ENCODE peak calls at places on chromosomes 7 and 10, in eight cellular contexts. One of them, this sample, is unnamed.

GRCh38 chr7:135763261-135763660 is 14.6 kb upstream of the FAM180A start:
- DNase-seq in fibroblast of pulmonary artery: peak
- DNase-seq in AG09319: no peak
- DNase-seq in spleen: no peak
- DNase-seq in body of pancreas: no peak
- DNase-seq in prostate gland: no peak
- DNase-seq in CD8-positive, alpha-beta T cell: no peak
- DNase-seq in endothelial cell: no peak
- DNase-seq in this sample: no peak

GRCh38 chr7:1531979-1532455 is 1.5 kb downstream of the MAFK start:
- DNase-seq in fibroblast of pulmonary artery: peak
- DNase-seq in AG09319: no peak
- DNase-seq in spleen: no peak
- DNase-seq in body of pancreas: no peak
- DNase-seq in prostate gland: peak
- DNase-seq in CD8-positive, alpha-beta T cell: no peak
- DNase-seq in endothelial cell: no peak
- DNase-seq in this sample: no peak

GRCh38 chr7:132604090-132604489 is 27.8 kb upstream of the PLXNA4 start:
- DNase-seq in fibroblast of pulmonary artery: no peak
- DNase-seq in AG09319: no peak
- DNase-seq in spleen: no peak
- DNase-seq in body of pancreas: no peak
- DNase-seq in prostate gland: no peak
- DNase-seq in CD8-positive, alpha-beta T cell: no peak
- DNase-seq in endothelial cell: no peak
- DNase-seq in this sample: no peak

GRCh38 chr7:94417261-94417660 is 22.6 kb downstream of the COL1A2 start:
- DNase-seq in fibroblast of pulmonary artery: no peak
- DNase-seq in AG09319: no peak
- DNase-seq in spleen: no peak
- DNase-seq in body of pancreas: no peak
- DNase-seq in prostate gland: no peak
- DNase-seq in CD8-positive, alpha-beta T cell: no peak
- DNase-seq in endothelial cell: no peak
- DNase-seq in this sample: no peak

GRCh38 chr10:22047812-22048211 is 44.3 kb upstream of the DNAJC1 start:
- DNase-seq in fibroblast of pulmonary artery: no peak
- DNase-seq in AG09319: no peak
- DNase-seq in spleen: no peak
- DNase-seq in body of pancreas: no peak
- DNase-seq in prostate gland: no peak
- DNase-seq in CD8-positive, alpha-beta T cell: no peak
- DNase-seq in endothelial cell: no peak
- DNase-seq in this sample: no peak

GRCh38 chr7:31782411-31782991 is 95.5 kb downstream of the PPP1R17 start:
- DNase-seq in fibroblast of pulmonary artery: peak
- DNase-seq in AG09319: no peak
- DNase-seq in spleen: no peak
- DNase-seq in body of pancreas: peak
- DNase-seq in prostate gland: no peak
- DNase-seq in CD8-positive, alpha-beta T cell: no peak
- DNase-seq in endothelial cell: peak
- DNase-seq in this sample: peak

GRCh38 chr7:123533929-123534382 is 439 bp downstream of the IQUB start:
- DNase-seq in fibroblast of pulmonary artery: no peak
- DNase-seq in AG09319: no peak
- DNase-seq in spleen: no peak
- DNase-seq in body of pancreas: no peak
- DNase-seq in prostate gland: no peak
- DNase-seq in CD8-positive, alpha-beta T cell: peak
- DNase-seq in endothelial cell: no peak
- DNase-seq in this sample: no peak

GRCh38 chr10:81847675-81848074 is 27.3 kb upstream of the NRG3 start:
- DNase-seq in fibroblast of pulmonary artery: no peak
- DNase-seq in AG09319: no peak
- DNase-seq in spleen: no peak
- DNase-seq in body of pancreas: no peak
- DNase-seq in prostate gland: no peak
- DNase-seq in CD8-positive, alpha-beta T cell: no peak
- DNase-seq in endothelial cell: no peak
- DNase-seq in this sample: no peak

GRCh38 chr10:8137726-8138125 is 83.2 kb downstream of the GATA3 start:
- DNase-seq in fibroblast of pulmonary artery: no peak
- DNase-seq in AG09319: no peak
- DNase-seq in spleen: no peak
- DNase-seq in body of pancreas: no peak
- DNase-seq in prostate gland: peak
- DNase-seq in CD8-positive, alpha-beta T cell: no peak
- DNase-seq in endothelial cell: no peak
- DNase-seq in this sample: no peak

GRCh38 chr10:110107887-110108286 is 99.5 kb upstream of the MXI1 start:
- DNase-seq in fibroblast of pulmonary artery: no peak
- DNase-seq in AG09319: no peak
- DNase-seq in spleen: no peak
- DNase-seq in body of pancreas: no peak
- DNase-seq in prostate gland: no peak
- DNase-seq in CD8-positive, alpha-beta T cell: no peak
- DNase-seq in endothelial cell: no peak
- DNase-seq in this sample: no peak

GRCh38 chr10:1377756-1378397 is 321.7 kb downstream of the WDR37 start:
- DNase-seq in fibroblast of pulmonary artery: no peak
- DNase-seq in AG09319: no peak
- DNase-seq in spleen: no peak
- DNase-seq in body of pancreas: no peak
- DNase-seq in prostate gland: no peak
- DNase-seq in CD8-positive, alpha-beta T cell: no peak
- DNase-seq in endothelial cell: peak
- DNase-seq in this sample: no peak

GRCh38 chr10:97292097-97292861 is at the start of gene ARHGAP19:
- DNase-seq in fibroblast of pulmonary artery: peak
- DNase-seq in AG09319: peak
- DNase-seq in spleen: peak
- DNase-seq in body of pancreas: peak
- DNase-seq in prostate gland: peak
- DNase-seq in CD8-positive, alpha-beta T cell: peak
- DNase-seq in endothelial cell: peak
- DNase-seq in this sample: peak

GRCh38 chr10:127973810-127974311 is 67.0 kb downstream of the PTPRE start:
- DNase-seq in fibroblast of pulmonary artery: no peak
- DNase-seq in AG09319: no peak
- DNase-seq in spleen: no peak
- DNase-seq in body of pancreas: no peak
- DNase-seq in prostate gland: no peak
- DNase-seq in CD8-positive, alpha-beta T cell: no peak
- DNase-seq in endothelial cell: no peak
- DNase-seq in this sample: no peak

GRCh38 chr10:114754445-114755320 is 66.9 kb upstream of the FHIP2A start:
- DNase-seq in fibroblast of pulmonary artery: peak
- DNase-seq in AG09319: no peak
- DNase-seq in spleen: no peak
- DNase-seq in body of pancreas: no peak
- DNase-seq in prostate gland: no peak
- DNase-seq in CD8-positive, alpha-beta T cell: no peak
- DNase-seq in endothelial cell: no peak
- DNase-seq in this sample: no peak

GRCh38 chr7:20787658-20788057 is 972 bp upstream of the SP8 start:
- DNase-seq in fibroblast of pulmonary artery: no peak
- DNase-seq in AG09319: no peak
- DNase-seq in spleen: no peak
- DNase-seq in body of pancreas: no peak
- DNase-seq in prostate gland: no peak
- DNase-seq in CD8-positive, alpha-beta T cell: no peak
- DNase-seq in endothelial cell: no peak
- DNase-seq in this sample: no peak

GRCh38 chr10:76278811-76279460 is 847.5 kb downstream of the LRMDA start:
- DNase-seq in fibroblast of pulmonary artery: no peak
- DNase-seq in AG09319: no peak
- DNase-seq in spleen: no peak
- DNase-seq in body of pancreas: no peak
- DNase-seq in prostate gland: no peak
- DNase-seq in CD8-positive, alpha-beta T cell: no peak
- DNase-seq in endothelial cell: no peak
- DNase-seq in this sample: no peak

GRCh38 chr7:6654842-6655610 is 17.9 kb downstream of the ZNF316 start:
- DNase-seq in fibroblast of pulmonary artery: no peak
- DNase-seq in AG09319: no peak
- DNase-seq in spleen: no peak
- DNase-seq in body of pancreas: no peak
- DNase-seq in prostate gland: no peak
- DNase-seq in CD8-positive, alpha-beta T cell: no peak
- DNase-seq in endothelial cell: no peak
- DNase-seq in this sample: no peak

GRCh38 chr10:30510184-30510931 is 76.4 kb downstream of the MAP3K8 start:
- DNase-seq in fibroblast of pulmonary artery: peak
- DNase-seq in AG09319: peak
- DNase-seq in spleen: no peak
- DNase-seq in body of pancreas: peak
- DNase-seq in prostate gland: peak
- DNase-seq in CD8-positive, alpha-beta T cell: no peak
- DNase-seq in endothelial cell: no peak
- DNase-seq in this sample: peak

GRCh38 chr7:134685250-134685649 is 38.6 kb downstream of the BPGM start:
- DNase-seq in fibroblast of pulmonary artery: no peak
- DNase-seq in AG09319: no peak
- DNase-seq in spleen: no peak
- DNase-seq in body of pancreas: no peak
- DNase-seq in prostate gland: no peak
- DNase-seq in CD8-positive, alpha-beta T cell: no peak
- DNase-seq in endothelial cell: no peak
- DNase-seq in this sample: no peak

GRCh38 chr10:104648421-104648820 is 7.3 kb downstream of the SORCS3 start:
- DNase-seq in fibroblast of pulmonary artery: no peak
- DNase-seq in AG09319: no peak
- DNase-seq in spleen: no peak
- DNase-seq in body of pancreas: no peak
- DNase-seq in prostate gland: no peak
- DNase-seq in CD8-positive, alpha-beta T cell: no peak
- DNase-seq in endothelial cell: no peak
- DNase-seq in this sample: no peak

GRCh38 chr10:104650072-104650471 is 9.0 kb downstream of the SORCS3 start:
- DNase-seq in fibroblast of pulmonary artery: no peak
- DNase-seq in AG09319: no peak
- DNase-seq in spleen: no peak
- DNase-seq in body of pancreas: no peak
- DNase-seq in prostate gland: no peak
- DNase-seq in CD8-positive, alpha-beta T cell: no peak
- DNase-seq in endothelial cell: no peak
- DNase-seq in this sample: no peak
- TF ChIP-seq CTCF in fibroblast of pulmonary artery: no peak
- TF ChIP-seq CTCF in AG09319: no peak
- TF ChIP-seq CTCF in spleen: no peak
- TF ChIP-seq CTCF in body of pancreas: no peak
- TF ChIP-seq CTCF in prostate gland: no peak
- TF ChIP-seq CTCF in CD8-positive, alpha-beta T cell: no peak
- TF ChIP-seq CTCF in endothelial cell: no peak
- TF ChIP-seq CTCF in this sample: no peak

DNA sequence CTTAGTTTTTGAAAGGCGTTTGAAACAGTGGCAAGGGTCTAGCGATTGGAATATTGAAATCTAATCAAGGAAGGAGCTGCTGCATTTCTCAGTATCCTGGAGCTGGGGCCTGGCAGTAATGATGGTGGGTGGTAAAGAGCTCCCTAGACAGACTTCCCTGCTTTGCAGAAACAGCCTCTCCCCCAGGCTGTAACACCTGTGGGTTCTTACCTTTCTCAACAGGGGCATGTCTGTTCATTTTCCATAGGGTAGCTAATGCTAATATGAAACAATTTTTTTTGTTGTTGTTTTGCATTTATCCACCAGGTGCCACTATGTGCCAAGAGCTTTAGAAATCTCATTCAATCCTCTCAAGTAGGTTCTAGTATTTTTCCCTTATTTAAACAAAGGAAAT is 345.5 kb downstream of the REEP3 start:
- DNase-seq in fibroblast of pulmonary artery: peak
- DNase-seq in AG09319: no peak
- DNase-seq in spleen: no peak
- DNase-seq in body of pancreas: no peak
- DNase-seq in prostate gland: no peak
- DNase-seq in CD8-positive, alpha-beta T cell: no peak
- DNase-seq in endothelial cell: no peak
- DNase-seq in this sample: no peak
- TF ChIP-seq CTCF in fibroblast of pulmonary artery: peak
- TF ChIP-seq CTCF in AG09319: peak
- TF ChIP-seq CTCF in spleen: peak
- TF ChIP-seq CTCF in body of pancreas: no peak
- TF ChIP-seq CTCF in prostate gland: no peak
- TF ChIP-seq CTCF in CD8-positive, alpha-beta T cell: peak
- TF ChIP-seq CTCF in endothelial cell: peak
- TF ChIP-seq CTCF in this sample: no peak

DNA sequence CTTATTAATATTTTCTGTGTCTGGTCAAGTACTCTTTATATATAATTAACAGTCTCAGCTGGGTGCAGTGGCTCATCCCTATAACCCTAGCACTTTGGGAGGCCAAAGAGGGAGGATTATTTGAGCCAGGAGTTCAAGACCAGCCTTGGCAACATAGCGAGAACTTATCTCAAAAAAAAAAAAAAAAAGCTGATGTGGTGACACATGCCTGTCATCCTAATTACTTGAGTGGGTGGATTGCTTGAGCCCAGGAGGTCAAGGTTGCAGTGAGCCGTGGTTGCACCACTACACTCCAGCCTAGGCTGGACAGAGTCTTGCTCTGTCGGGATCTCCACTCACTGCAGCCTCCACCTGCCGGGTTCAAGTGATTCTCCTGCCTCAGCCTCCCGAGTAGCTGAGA is 6.7 kb upstream of the ELOVL3 start:
- DNase-seq in fibroblast of pulmonary artery: no peak
- DNase-seq in AG09319: no peak
- DNase-seq in spleen: no peak
- DNase-seq in body of pancreas: no peak
- DNase-seq in prostate gland: no peak
- DNase-seq in CD8-positive, alpha-beta T cell: no peak
- DNase-seq in endothelial cell: no peak
- DNase-seq in this sample: no peak
- TF ChIP-seq CTCF in fibroblast of pulmonary artery: no peak
- TF ChIP-seq CTCF in AG09319: no peak
- TF ChIP-seq CTCF in spleen: no peak
- TF ChIP-seq CTCF in body of pancreas: no peak
- TF ChIP-seq CTCF in prostate gland: no peak
- TF ChIP-seq CTCF in CD8-positive, alpha-beta T cell: no peak
- TF ChIP-seq CTCF in endothelial cell: no peak
- TF ChIP-seq CTCF in this sample: no peak

DNA sequence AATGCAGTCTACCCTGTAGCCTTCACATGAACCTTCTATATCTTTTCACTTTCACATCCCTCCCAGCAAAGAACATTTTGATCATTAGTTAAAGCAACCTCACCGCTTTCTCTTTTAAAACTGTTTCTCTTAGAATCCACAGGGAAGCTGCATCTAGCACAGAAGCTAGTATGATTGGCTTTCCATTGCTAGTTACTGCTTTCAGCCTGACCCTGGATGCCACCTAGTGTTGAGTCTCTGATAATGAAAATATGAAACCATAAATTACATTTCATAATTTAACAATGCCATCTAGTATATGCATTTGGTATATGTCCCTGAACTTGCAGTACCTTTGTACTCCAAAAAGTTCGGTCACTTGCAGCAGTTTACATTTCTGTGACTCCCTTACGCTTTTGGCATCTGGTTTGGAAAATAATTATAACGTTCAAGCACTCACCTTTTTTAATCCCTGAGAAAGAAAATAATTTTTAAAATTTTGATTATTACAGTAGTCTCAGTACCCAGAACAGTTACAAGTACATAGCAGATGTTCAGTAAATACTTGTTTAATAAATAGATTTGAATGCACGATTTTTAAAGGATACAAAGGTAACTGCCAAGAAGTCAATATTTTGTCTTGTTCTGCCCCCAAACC is 22.7 kb downstream of the CISD1 start:
- DNase-seq in fibroblast of pulmonary artery: peak
- DNase-seq in AG09319: no peak
- DNase-seq in spleen: no peak
- DNase-seq in body of pancreas: peak
- DNase-seq in prostate gland: peak
- DNase-seq in CD8-positive, alpha-beta T cell: peak
- DNase-seq in endothelial cell: no peak
- DNase-seq in this sample: peak
- TF ChIP-seq CTCF in fibroblast of pulmonary artery: peak
- TF ChIP-seq CTCF in AG09319: peak
- TF ChIP-seq CTCF in spleen: peak
- TF ChIP-seq CTCF in body of pancreas: peak
- TF ChIP-seq CTCF in prostate gland: peak
- TF ChIP-seq CTCF in CD8-positive, alpha-beta T cell: peak
- TF ChIP-seq CTCF in endothelial cell: peak
- TF ChIP-seq CTCF in this sample: peak